ENCODE peak calls at places on chromosomes 1 and 21, in seven cellular contexts. N is B cell, W is keratinocyte, S is tibial nerve, Y is stomach, B is AG09309, U is PC-3. A is an unnamed sample.

GRCh38 chr1:1200876-1201810 is 5.2 kb downstream of the TNFRSF18 start:
- DNase-seq in U (peak; percentile 48), Y (peak; percentile 49), W (no peak), N (peak; percentile 81), B (no peak), S (no peak), A (peak; percentile 95)

GRCh38 chr1:16146888-16147614 is 8.8 kb downstream of the EPHA2 start:
- DNase-seq in U (peak; percentile 68), W (no peak), B (no peak), N (no peak), Y (no peak), S (no peak), A (no peak)

GRCh38 chr1:52368383-52369172 is 2.6 kb upstream of the CC2D1B start:
- DNase-seq in N (peak; percentile 47), U (peak; percentile 76), W (peak; percentile 36), B (no peak), S (no peak), Y (peak; percentile 69), A (peak; percentile 78)

GRCh38 chr1:191690931-191691330 is 467.3 kb upstream of the RGS18 start:
- DNase-seq in B (no peak), U (peak; percentile 35), Y (no peak), S (no peak), N (no peak), W (no peak), A (no peak)

GRCh38 chr1:3668585-3669300 is 16.4 kb downstream of the TP73 start:
- DNase-seq in U (peak; percentile 87), Y (peak; percentile 94), B (no peak), W (no peak), S (no peak), N (no peak), A (no peak)

GRCh38 chr1:24987875-24988559 is 57.9 kb upstream of the RUNX3 start:
- DNase-seq in B (no peak), Y (no peak), N (peak; percentile 48), S (no peak), W (no peak), U (no peak), A (peak; percentile 67)

GRCh38 chr21:14900611-14901010 is 164.2 kb downstream of the NRIP1 start:
- DNase-seq in U (peak; percentile 20), S (no peak), B (no peak), Y (no peak), N (no peak), W (no peak), A (no peak)

GRCh38 chr1:37288900-37289299 is 185.5 kb upstream of the ZC3H12A start:
- DNase-seq in U (no peak), N (peak; percentile 91), Y (no peak), S (no peak), W (no peak), B (no peak), A (peak; percentile 84)

GRCh38 chr1:200172311-200172710 is 144.8 kb downstream of the NR5A2 start:
- DNase-seq in B (peak; percentile 3), S (no peak), W (no peak), Y (no peak), U (peak; percentile 98), N (no peak), A (no peak)

GRCh38 chr1:25223471-25223870 is 8.8 kb downstream of the SYF2 start:
- DNase-seq in S (no peak), B (no peak), N (no peak), Y (no peak), U (peak; percentile 6), W (no peak), A (no peak)

GRCh38 chr1:15151871-15152270 is 1.7 kb upstream of the TMEM51 start:
- DNase-seq in N (no peak), B (no peak), W (no peak), U (no peak), Y (no peak), S (no peak), A (no peak)

GRCh38 chr21:29677326-29677725 is 262.5 kb downstream of the GRIK1 start:
- DNase-seq in B (no peak), Y (no peak), W (no peak), N (no peak), S (no peak), U (no peak), A (no peak)

GRCh38 chr1:211327341-211327921 is 798 bp downstream of the TRAF5 start:
- DNase-seq in N (peak; percentile 55), Y (no peak), U (peak; percentile 58), S (no peak), B (no peak), W (no peak), A (peak; percentile 64)

GRCh38 chr1:20093303-20093702 is 23.3 kb downstream of the PLA2G5 start:
- DNase-seq in U (no peak), N (no peak), S (no peak), W (no peak), B (no peak), Y (no peak), A (no peak)

GRCh38 chr21:36323032-36323431 is 3.0 kb downstream of the MORC3 start:
- DNase-seq in Y (no peak), S (no peak), W (no peak), B (no peak), U (peak; percentile 36), N (no peak), A (no peak)

GRCh38 chr1:235336903-235337302 is 8.5 kb downstream of the GGPS1 start:
- DNase-seq in Y (peak; percentile 35), W (no peak), U (no peak), S (no peak), N (no peak), B (no peak), A (no peak)

GRCh38 chr1:31605908-31606427 is 11.5 kb upstream of the HCRTR1 start:
- DNase-seq in Y (peak; percentile 16), S (no peak), N (peak; percentile 77), B (peak; percentile 47), U (no peak), W (no peak), A (peak; percentile 90)

GRCh38 chr1:81498370-81499184 is 302.2 kb upstream of the ADGRL2 start:
- DNase-seq in U (no peak), N (no peak), W (no peak), B (no peak), S (no peak), Y (no peak), A (no peak)

GRCh38 chr1:7589774-7590425 is 181.2 kb upstream of the VAMP3 start:
- DNase-seq in U (no peak), W (no peak), Y (no peak), N (no peak), S (no peak), B (no peak), A (no peak)

GRCh38 chr1:9128161-9128519 is 762 bp downstream of the GPR157 start:
- DNase-seq in B (no peak), U (peak; percentile 14), S (no peak), Y (peak; percentile 45), N (no peak), W (no peak), A (no peak)

GRCh38 chr21:28089599-28090421 is 902.9 kb downstream of the LTN1 start:
- DNase-seq in W (no peak), Y (no peak), B (no peak), S (no peak), U (peak; percentile 16), N (no peak), A (no peak)

GRCh38 chr1:151175910-151176309 is at the start of gene TMOD4:
- DNase-seq in Y (no peak), N (no peak), S (no peak), U (no peak), B (no peak), W (no peak), A (no peak)

GRCh38 chr1:212289262-212290077 is 4.3 kb downstream of the PPP2R5A start:
- DNase-seq in B (no peak), S (no peak), Y (no peak), U (no peak), W (no peak), N (no peak), A (no peak)

GRCh38 chr1:154014154-154014910 is 23.8 kb downstream of the RPS27 start:
- DNase-seq in S (no peak), W (no peak), Y (no peak), N (no peak), B (peak; percentile 35), U (peak; percentile 62), A (no peak)

GRCh38 chr1:21335088-21335678 is 44.9 kb upstream of the ECE1 start:
- DNase-seq in Y (no peak), U (no peak), N (no peak), W (no peak), B (no peak), S (no peak), A (no peak)
- TF ChIP-seq CTCF in Y (no peak), U (peak; percentile 25), N (no peak), W (no peak), B (no peak), S (no peak), A (no peak)

DNA sequence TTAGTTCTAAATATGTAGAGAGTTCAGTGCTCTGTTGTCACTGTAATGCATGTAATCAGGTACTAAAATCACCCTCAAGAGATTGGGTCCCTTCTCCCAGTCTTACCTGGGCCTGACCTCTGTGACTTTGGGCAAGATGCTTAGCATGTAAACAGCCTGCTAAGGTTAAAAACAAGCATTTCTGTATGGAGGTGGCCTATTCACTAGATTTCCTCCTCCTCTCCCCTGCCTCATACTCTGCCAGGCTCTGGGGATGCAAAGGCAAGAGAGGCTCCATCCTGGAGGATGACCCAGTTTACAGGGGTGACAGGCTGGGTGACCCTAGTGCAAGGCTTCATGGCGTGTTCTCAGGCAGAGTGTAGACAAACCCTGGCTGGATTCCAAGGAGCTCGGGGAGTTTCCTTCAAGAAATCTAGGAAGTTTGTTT is 28.8 kb downstream of the VANGL2 start:
- DNase-seq in S (no peak), B (no peak), Y (peak; percentile 50), W (no peak), U (no peak), N (no peak), A (no peak)
- TF ChIP-seq CTCF in S (no peak), B (no peak), Y (no peak), W (no peak), U (no peak), N (no peak), A (no peak)

DNA sequence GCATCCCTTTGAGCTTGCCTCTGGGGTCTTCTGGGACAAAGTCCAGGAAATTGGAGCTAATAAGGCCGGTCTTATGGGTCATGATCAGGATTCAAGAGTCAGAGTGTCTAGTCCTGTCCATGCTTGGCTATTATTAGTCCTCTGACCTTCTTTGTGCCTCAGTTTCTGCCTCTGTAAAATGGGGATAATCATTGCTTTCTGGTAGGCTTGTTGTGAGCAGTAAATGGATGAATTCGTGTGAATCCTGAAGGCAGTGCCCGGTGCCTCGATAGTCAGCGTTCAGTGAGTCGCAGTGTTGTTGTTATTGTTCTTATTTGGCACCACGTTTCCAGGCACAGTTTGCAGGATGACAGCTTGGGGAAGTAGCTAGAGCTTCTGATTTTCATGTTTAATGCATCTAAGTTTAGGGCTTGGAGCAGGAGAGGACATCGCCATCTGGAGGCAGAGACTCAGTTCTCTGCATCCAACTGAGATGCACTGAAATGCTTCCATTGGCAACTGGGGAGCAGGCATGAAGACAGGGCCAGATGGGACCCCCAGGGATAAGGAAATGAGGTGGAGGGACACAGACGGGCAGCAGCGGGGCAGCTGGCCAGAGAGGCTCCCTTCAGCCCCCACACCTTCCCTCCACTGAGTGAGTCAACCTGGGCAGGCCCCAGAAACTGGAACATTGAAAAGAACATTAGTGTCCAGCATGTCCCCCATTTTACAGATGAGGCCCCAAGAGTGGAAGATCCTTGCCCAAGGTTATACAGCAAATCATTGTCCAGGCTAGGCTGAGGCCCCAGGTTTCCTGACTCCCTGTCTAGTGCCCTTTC is 160.3 kb downstream of the PTPRU start:
- DNase-seq in Y (no peak), N (no peak), U (peak; percentile 19), W (no peak), B (no peak), S (no peak), A (no peak)
- TF ChIP-seq CTCF in Y (no peak), N (no peak), U (peak; percentile 50), W (no peak), B (peak; percentile 51), S (no peak), A (no peak)

GRCh38 chr1:230328342-230329015 is 97.7 kb downstream of the PGBD5 start:
- DNase-seq in N (no peak), S (no peak), Y (no peak), W (no peak), B (no peak), U (peak; percentile 78), A (no peak)
- TF ChIP-seq CTCF in N (no peak), S (no peak), Y (no peak), W (no peak), B (no peak), U (no peak), A (no peak)